ENCODE peak calls at places on chromosomes 1 and 21, in eight cellular contexts. One of them, this sample, is unnamed.

GRCh38 chr1:78651247-78651646 is 1.6 kb downstream of the IFI44 start:
- DNase-seq in stimulated activated CD4-positive, alpha-beta T cell treated with anti-CD3 and anti-CD28 coated beads, Interleukin-4, amount 100 ng/mL, for 4 hours: no peak
- DNase-seq in stimulated activated CD8-positive, alpha-beta memory T cell treated with anti-CD3 and anti-CD28 coated beads, Interleukin-4, amount 100 ng/mL, for 24 hours: no peak
- DNase-seq in astrocyte of the hippocampus: no peak
- DNase-seq in lung microvascular endothelial cell: peak; percentile 23
- DNase-seq in GM20000: no peak
- DNase-seq in endothelial cell: no peak
- DNase-seq in EH: peak; percentile 77
- DNase-seq in this sample: peak; percentile 88

GRCh38 chr1:24409535-24409934 is 4.0 kb downstream of the STPG1 start:
- DNase-seq in stimulated activated CD4-positive, alpha-beta T cell treated with anti-CD3 and anti-CD28 coated beads, Interleukin-4, amount 100 ng/mL, for 4 hours: no peak
- DNase-seq in stimulated activated CD8-positive, alpha-beta memory T cell treated with anti-CD3 and anti-CD28 coated beads, Interleukin-4, amount 100 ng/mL, for 24 hours: no peak
- DNase-seq in astrocyte of the hippocampus: peak; percentile 30
- DNase-seq in lung microvascular endothelial cell: peak; percentile 65
- DNase-seq in GM20000: no peak
- DNase-seq in endothelial cell: no peak
- DNase-seq in EH: peak; percentile 87
- DNase-seq in this sample: no peak

GRCh38 chr1:201062511-201063189 is 39.1 kb upstream of the KIF21B start:
- DNase-seq in stimulated activated CD4-positive, alpha-beta T cell treated with anti-CD3 and anti-CD28 coated beads, Interleukin-4, amount 100 ng/mL, for 4 hours: no peak
- DNase-seq in stimulated activated CD8-positive, alpha-beta memory T cell treated with anti-CD3 and anti-CD28 coated beads, Interleukin-4, amount 100 ng/mL, for 24 hours: no peak
- DNase-seq in astrocyte of the hippocampus: no peak
- DNase-seq in lung microvascular endothelial cell: no peak
- DNase-seq in GM20000: no peak
- DNase-seq in endothelial cell: no peak
- DNase-seq in EH: no peak
- DNase-seq in this sample: no peak

GRCh38 chr21:41552254-41552653 is 44.3 kb upstream of the TMPRSS2 start:
- DNase-seq in stimulated activated CD4-positive, alpha-beta T cell treated with anti-CD3 and anti-CD28 coated beads, Interleukin-4, amount 100 ng/mL, for 4 hours: no peak
- DNase-seq in stimulated activated CD8-positive, alpha-beta memory T cell treated with anti-CD3 and anti-CD28 coated beads, Interleukin-4, amount 100 ng/mL, for 24 hours: no peak
- DNase-seq in astrocyte of the hippocampus: no peak
- DNase-seq in lung microvascular endothelial cell: no peak
- DNase-seq in GM20000: no peak
- DNase-seq in endothelial cell: no peak
- DNase-seq in EH: no peak
- DNase-seq in this sample: no peak

GRCh38 chr1:236795757-236796719 is 946 bp downstream of the MTR start:
- DNase-seq in stimulated activated CD4-positive, alpha-beta T cell treated with anti-CD3 and anti-CD28 coated beads, Interleukin-4, amount 100 ng/mL, for 4 hours: peak; percentile 67
- DNase-seq in stimulated activated CD8-positive, alpha-beta memory T cell treated with anti-CD3 and anti-CD28 coated beads, Interleukin-4, amount 100 ng/mL, for 24 hours: peak; percentile 53
- DNase-seq in astrocyte of the hippocampus: no peak
- DNase-seq in lung microvascular endothelial cell: peak; percentile 56
- DNase-seq in GM20000: peak; percentile 47
- DNase-seq in endothelial cell: peak; percentile 4
- DNase-seq in EH: peak; percentile 53
- DNase-seq in this sample: peak; percentile 4

GRCh38 chr1:1285618-1286311 is 5.5 kb downstream of the SCNN1D start:
- DNase-seq in stimulated activated CD4-positive, alpha-beta T cell treated with anti-CD3 and anti-CD28 coated beads, Interleukin-4, amount 100 ng/mL, for 4 hours: no peak
- DNase-seq in stimulated activated CD8-positive, alpha-beta memory T cell treated with anti-CD3 and anti-CD28 coated beads, Interleukin-4, amount 100 ng/mL, for 24 hours: no peak
- DNase-seq in astrocyte of the hippocampus: no peak
- DNase-seq in lung microvascular endothelial cell: no peak
- DNase-seq in GM20000: no peak
- DNase-seq in endothelial cell: no peak
- DNase-seq in EH: no peak
- DNase-seq in this sample: no peak

GRCh38 chr1:201299968-201300367 is 16.7 kb downstream of the PKP1 start:
- DNase-seq in stimulated activated CD4-positive, alpha-beta T cell treated with anti-CD3 and anti-CD28 coated beads, Interleukin-4, amount 100 ng/mL, for 4 hours: no peak
- DNase-seq in stimulated activated CD8-positive, alpha-beta memory T cell treated with anti-CD3 and anti-CD28 coated beads, Interleukin-4, amount 100 ng/mL, for 24 hours: no peak
- DNase-seq in astrocyte of the hippocampus: peak; percentile 61
- DNase-seq in lung microvascular endothelial cell: no peak
- DNase-seq in GM20000: no peak
- DNase-seq in endothelial cell: no peak
- DNase-seq in EH: peak; percentile 62
- DNase-seq in this sample: peak; percentile 59

GRCh38 chr21:27741736-27742135 is 774.8 kb upstream of the ADAMTS5 start:
- DNase-seq in stimulated activated CD4-positive, alpha-beta T cell treated with anti-CD3 and anti-CD28 coated beads, Interleukin-4, amount 100 ng/mL, for 4 hours: no peak
- DNase-seq in stimulated activated CD8-positive, alpha-beta memory T cell treated with anti-CD3 and anti-CD28 coated beads, Interleukin-4, amount 100 ng/mL, for 24 hours: no peak
- DNase-seq in astrocyte of the hippocampus: no peak
- DNase-seq in lung microvascular endothelial cell: no peak
- DNase-seq in GM20000: no peak
- DNase-seq in endothelial cell: no peak
- DNase-seq in EH: no peak
- DNase-seq in this sample: no peak

GRCh38 chr1:91673603-91674002 is 173.0 kb downstream of the CDC7 start:
- DNase-seq in stimulated activated CD4-positive, alpha-beta T cell treated with anti-CD3 and anti-CD28 coated beads, Interleukin-4, amount 100 ng/mL, for 4 hours: no peak
- DNase-seq in stimulated activated CD8-positive, alpha-beta memory T cell treated with anti-CD3 and anti-CD28 coated beads, Interleukin-4, amount 100 ng/mL, for 24 hours: no peak
- DNase-seq in astrocyte of the hippocampus: no peak
- DNase-seq in lung microvascular endothelial cell: no peak
- DNase-seq in GM20000: no peak
- DNase-seq in endothelial cell: no peak
- DNase-seq in EH: no peak
- DNase-seq in this sample: no peak

GRCh38 chr1:61951731-61952585 is 209.7 kb downstream of the PATJ start:
- DNase-seq in stimulated activated CD4-positive, alpha-beta T cell treated with anti-CD3 and anti-CD28 coated beads, Interleukin-4, amount 100 ng/mL, for 4 hours: no peak
- DNase-seq in stimulated activated CD8-positive, alpha-beta memory T cell treated with anti-CD3 and anti-CD28 coated beads, Interleukin-4, amount 100 ng/mL, for 24 hours: no peak
- DNase-seq in astrocyte of the hippocampus: peak; percentile 95
- DNase-seq in lung microvascular endothelial cell: no peak
- DNase-seq in GM20000: no peak
- DNase-seq in endothelial cell: no peak
- DNase-seq in EH: no peak
- DNase-seq in this sample: peak; percentile 67

GRCh38 chr21:14989359-14989758 is 75.4 kb downstream of the NRIP1 start:
- DNase-seq in stimulated activated CD4-positive, alpha-beta T cell treated with anti-CD3 and anti-CD28 coated beads, Interleukin-4, amount 100 ng/mL, for 4 hours: no peak
- DNase-seq in stimulated activated CD8-positive, alpha-beta memory T cell treated with anti-CD3 and anti-CD28 coated beads, Interleukin-4, amount 100 ng/mL, for 24 hours: no peak
- DNase-seq in astrocyte of the hippocampus: no peak
- DNase-seq in lung microvascular endothelial cell: no peak
- DNase-seq in GM20000: no peak
- DNase-seq in endothelial cell: no peak
- DNase-seq in EH: peak; percentile 62
- DNase-seq in this sample: no peak

GRCh38 chr21:44834231-44834950 is 16.5 kb upstream of the SUMO3 start:
- DNase-seq in stimulated activated CD4-positive, alpha-beta T cell treated with anti-CD3 and anti-CD28 coated beads, Interleukin-4, amount 100 ng/mL, for 4 hours: no peak
- DNase-seq in stimulated activated CD8-positive, alpha-beta memory T cell treated with anti-CD3 and anti-CD28 coated beads, Interleukin-4, amount 100 ng/mL, for 24 hours: no peak
- DNase-seq in astrocyte of the hippocampus: no peak
- DNase-seq in lung microvascular endothelial cell: no peak
- DNase-seq in GM20000: no peak
- DNase-seq in endothelial cell: no peak
- DNase-seq in EH: no peak
- DNase-seq in this sample: no peak

This sample was measured in A673.